ENCODE peak calls at places on chromosomes 6 and 20, in nine cellular contexts. One of them, this sample, is unnamed.

GRCh38 chr20:63348828-63349515 is 12.2 kb downstream of the CHRNA4 start:
- DNase-seq in foreskin fibroblast: no peak
- DNase-seq in stomach: no peak
- DNase-seq in astrocyte of the spinal cord: no peak
- DNase-seq in CD8-positive, alpha-beta T cell: no peak
- DNase-seq in ascending aorta: no peak
- DNase-seq in fibroblast of pulmonary artery: no peak
- DNase-seq in mucosa of descending colon: no peak
- DNase-seq in brain microvascular endothelial cell: no peak
- DNase-seq in this sample: no peak

GRCh38 chr20:51769941-51770615 is 1.9 kb upstream of the ATP9A start:
- DNase-seq in CD8-positive, alpha-beta T cell: no peak
- DNase-seq in fibroblast of pulmonary artery: no peak
- DNase-seq in stomach: no peak
- DNase-seq in mucosa of descending colon: no peak
- DNase-seq in astrocyte of the spinal cord: no peak
- DNase-seq in ascending aorta: no peak
- DNase-seq in foreskin fibroblast: no peak
- DNase-seq in brain microvascular endothelial cell: no peak
- DNase-seq in this sample: no peak

GRCh38 chr6:150857062-150857905 is 8.2 kb upstream of the MTHFD1L start:
- DNase-seq in mucosa of descending colon: no peak
- DNase-seq in foreskin fibroblast: peak; percentile 94
- DNase-seq in ascending aorta: no peak
- DNase-seq in brain microvascular endothelial cell: peak; percentile 97
- DNase-seq in astrocyte of the spinal cord: peak; percentile 99
- DNase-seq in stomach: no peak
- DNase-seq in fibroblast of pulmonary artery: peak; percentile 100
- DNase-seq in CD8-positive, alpha-beta T cell: no peak
- DNase-seq in this sample: peak; percentile 96

GRCh38 chr6:23224540-23224939 is 655.2 kb downstream of the HDGFL1 start:
- DNase-seq in brain microvascular endothelial cell: no peak
- DNase-seq in CD8-positive, alpha-beta T cell: no peak
- DNase-seq in foreskin fibroblast: no peak
- DNase-seq in mucosa of descending colon: no peak
- DNase-seq in ascending aorta: no peak
- DNase-seq in fibroblast of pulmonary artery: no peak
- DNase-seq in stomach: no peak
- DNase-seq in astrocyte of the spinal cord: no peak
- DNase-seq in this sample: no peak

GRCh38 chr6:125107896-125108295 is 45.7 kb upstream of the TPD52L1 start:
- DNase-seq in foreskin fibroblast: no peak
- DNase-seq in ascending aorta: no peak
- DNase-seq in mucosa of descending colon: no peak
- DNase-seq in brain microvascular endothelial cell: no peak
- DNase-seq in CD8-positive, alpha-beta T cell: no peak
- DNase-seq in stomach: no peak
- DNase-seq in fibroblast of pulmonary artery: no peak
- DNase-seq in astrocyte of the spinal cord: no peak
- DNase-seq in this sample: no peak

GRCh38 chr6:170393807-170394399 is 87.3 kb downstream of the FAM120B start:
- DNase-seq in fibroblast of pulmonary artery: no peak
- DNase-seq in mucosa of descending colon: no peak
- DNase-seq in brain microvascular endothelial cell: no peak
- DNase-seq in stomach: no peak
- DNase-seq in astrocyte of the spinal cord: peak; percentile 36
- DNase-seq in foreskin fibroblast: no peak
- DNase-seq in ascending aorta: no peak
- DNase-seq in CD8-positive, alpha-beta T cell: no peak
- DNase-seq in this sample: no peak

GRCh38 chr20:63497946-63498935 is 642 bp downstream of the EEF1A2 start:
- DNase-seq in mucosa of descending colon: no peak
- DNase-seq in astrocyte of the spinal cord: no peak
- DNase-seq in stomach: peak; percentile 61
- DNase-seq in ascending aorta: no peak
- DNase-seq in fibroblast of pulmonary artery: no peak
- DNase-seq in CD8-positive, alpha-beta T cell: no peak
- DNase-seq in brain microvascular endothelial cell: peak; percentile 13
- DNase-seq in foreskin fibroblast: peak; percentile 33
- DNase-seq in this sample: peak; percentile 42

GRCh38 chr20:4961746-4962145 is 39.6 kb downstream of the SLC23A2 start:
- DNase-seq in stomach: no peak
- DNase-seq in CD8-positive, alpha-beta T cell: no peak
- DNase-seq in foreskin fibroblast: peak; percentile 48
- DNase-seq in mucosa of descending colon: no peak
- DNase-seq in ascending aorta: no peak
- DNase-seq in astrocyte of the spinal cord: peak; percentile 43
- DNase-seq in brain microvascular endothelial cell: peak; percentile 90
- DNase-seq in fibroblast of pulmonary artery: peak; percentile 94
- DNase-seq in this sample: peak; percentile 67

GRCh38 chr6:96626749-96627353 is 63.9 kb downstream of the FHL5 start:
- DNase-seq in CD8-positive, alpha-beta T cell: no peak
- DNase-seq in stomach: no peak
- DNase-seq in ascending aorta: no peak
- DNase-seq in fibroblast of pulmonary artery: peak; percentile 63
- DNase-seq in mucosa of descending colon: no peak
- DNase-seq in foreskin fibroblast: peak; percentile 1
- DNase-seq in brain microvascular endothelial cell: no peak
- DNase-seq in astrocyte of the spinal cord: peak; percentile 36
- DNase-seq in this sample: peak; percentile 31

GRCh38 chr20:48761023-48761785 is 66.6 kb downstream of the PREX1 start:
- DNase-seq in brain microvascular endothelial cell: no peak
- DNase-seq in stomach: peak; percentile 55
- DNase-seq in mucosa of descending colon: peak; percentile 40
- DNase-seq in foreskin fibroblast: no peak
- DNase-seq in fibroblast of pulmonary artery: no peak
- DNase-seq in ascending aorta: no peak
- DNase-seq in astrocyte of the spinal cord: no peak
- DNase-seq in CD8-positive, alpha-beta T cell: peak; percentile 43
- DNase-seq in this sample: no peak

GRCh38 chr6:144064831-144065668 is 30.3 kb downstream of the SF3B5 start:
- DNase-seq in CD8-positive, alpha-beta T cell: no peak
- DNase-seq in fibroblast of pulmonary artery: no peak
- DNase-seq in brain microvascular endothelial cell: no peak
- DNase-seq in ascending aorta: no peak
- DNase-seq in mucosa of descending colon: peak; percentile 85
- DNase-seq in foreskin fibroblast: no peak
- DNase-seq in astrocyte of the spinal cord: no peak
- DNase-seq in stomach: no peak
- DNase-seq in this sample: no peak

GRCh38 chr20:61837200-61837599 is 228.5 kb downstream of the TAF4 start:
- DNase-seq in astrocyte of the spinal cord: no peak
- DNase-seq in fibroblast of pulmonary artery: no peak
- DNase-seq in ascending aorta: no peak
- DNase-seq in brain microvascular endothelial cell: no peak
- DNase-seq in stomach: no peak
- DNase-seq in mucosa of descending colon: no peak
- DNase-seq in foreskin fibroblast: no peak
- DNase-seq in CD8-positive, alpha-beta T cell: no peak
- DNase-seq in this sample: no peak

GRCh38 chr6:136209496-136209895 is 40.6 kb downstream of the MTFR2 start:
- DNase-seq in stomach: no peak
- DNase-seq in mucosa of descending colon: no peak
- DNase-seq in fibroblast of pulmonary artery: no peak
- DNase-seq in astrocyte of the spinal cord: no peak
- DNase-seq in foreskin fibroblast: no peak
- DNase-seq in ascending aorta: no peak
- DNase-seq in CD8-positive, alpha-beta T cell: no peak
- DNase-seq in brain microvascular endothelial cell: no peak
- DNase-seq in this sample: no peak

GRCh38 chr6:34341481-34341971 is 50.9 kb downstream of the NUDT3 start:
- DNase-seq in CD8-positive, alpha-beta T cell: no peak
- DNase-seq in mucosa of descending colon: no peak
- DNase-seq in brain microvascular endothelial cell: no peak
- DNase-seq in foreskin fibroblast: peak; percentile 30
- DNase-seq in astrocyte of the spinal cord: peak; percentile 60
- DNase-seq in ascending aorta: no peak
- DNase-seq in stomach: peak; percentile 38
- DNase-seq in fibroblast of pulmonary artery: peak; percentile 64
- DNase-seq in this sample: peak; percentile 66

GRCh38 chr20:64150756-64151633 is 13.3 kb upstream of the MYT1 start:
- DNase-seq in CD8-positive, alpha-beta T cell: no peak
- DNase-seq in brain microvascular endothelial cell: no peak
- DNase-seq in stomach: no peak
- DNase-seq in astrocyte of the spinal cord: no peak
- DNase-seq in fibroblast of pulmonary artery: no peak
- DNase-seq in ascending aorta: no peak
- DNase-seq in mucosa of descending colon: no peak
- DNase-seq in foreskin fibroblast: no peak
- DNase-seq in this sample: no peak

GRCh38 chr6:120771019-120771418 is 563.3 kb downstream of the TBC1D32 start:
- DNase-seq in stomach: no peak
- DNase-seq in fibroblast of pulmonary artery: no peak
- DNase-seq in foreskin fibroblast: no peak
- DNase-seq in astrocyte of the spinal cord: no peak
- DNase-seq in mucosa of descending colon: no peak
- DNase-seq in CD8-positive, alpha-beta T cell: no peak
- DNase-seq in ascending aorta: no peak
- DNase-seq in brain microvascular endothelial cell: no peak
- DNase-seq in this sample: no peak

GRCh38 chr6:12369781-12370262 is 79.7 kb downstream of the EDN1 start:
- DNase-seq in astrocyte of the spinal cord: no peak
- DNase-seq in ascending aorta: no peak
- DNase-seq in brain microvascular endothelial cell: no peak
- DNase-seq in fibroblast of pulmonary artery: no peak
- DNase-seq in CD8-positive, alpha-beta T cell: no peak
- DNase-seq in stomach: no peak
- DNase-seq in foreskin fibroblast: no peak
- DNase-seq in mucosa of descending colon: no peak
- DNase-seq in this sample: peak; percentile 93

GRCh38 chr6:70236304-70236703 is 66.6 kb downstream of the COL9A1 start:
- DNase-seq in fibroblast of pulmonary artery: no peak
- DNase-seq in foreskin fibroblast: no peak
- DNase-seq in ascending aorta: no peak
- DNase-seq in astrocyte of the spinal cord: no peak
- DNase-seq in CD8-positive, alpha-beta T cell: no peak
- DNase-seq in stomach: no peak
- DNase-seq in brain microvascular endothelial cell: no peak
- DNase-seq in mucosa of descending colon: no peak
- DNase-seq in this sample: no peak

GRCh38 chr20:36745927-36746659 is at the start of gene NDRG3:
- DNase-seq in ascending aorta: peak; percentile 84
- DNase-seq in stomach: peak; percentile 96
- DNase-seq in astrocyte of the spinal cord: peak; percentile 91
- DNase-seq in foreskin fibroblast: peak; percentile 89
- DNase-seq in mucosa of descending colon: peak; percentile 95
- DNase-seq in CD8-positive, alpha-beta T cell: peak; percentile 85
- DNase-seq in fibroblast of pulmonary artery: peak; percentile 94
- DNase-seq in brain microvascular endothelial cell: peak; percentile 89
- DNase-seq in this sample: peak; percentile 89
- TF ChIP-seq CTCF in ascending aorta: no peak
- TF ChIP-seq CTCF in stomach: no peak
- TF ChIP-seq CTCF in astrocyte of the spinal cord: no peak
- TF ChIP-seq CTCF in foreskin fibroblast: no peak
- TF ChIP-seq CTCF in mucosa of descending colon: no peak
- TF ChIP-seq CTCF in CD8-positive, alpha-beta T cell: no peak
- TF ChIP-seq CTCF in fibroblast of pulmonary artery: no peak
- TF ChIP-seq CTCF in brain microvascular endothelial cell: no peak
- TF ChIP-seq CTCF in this sample: no peak

DNA sequence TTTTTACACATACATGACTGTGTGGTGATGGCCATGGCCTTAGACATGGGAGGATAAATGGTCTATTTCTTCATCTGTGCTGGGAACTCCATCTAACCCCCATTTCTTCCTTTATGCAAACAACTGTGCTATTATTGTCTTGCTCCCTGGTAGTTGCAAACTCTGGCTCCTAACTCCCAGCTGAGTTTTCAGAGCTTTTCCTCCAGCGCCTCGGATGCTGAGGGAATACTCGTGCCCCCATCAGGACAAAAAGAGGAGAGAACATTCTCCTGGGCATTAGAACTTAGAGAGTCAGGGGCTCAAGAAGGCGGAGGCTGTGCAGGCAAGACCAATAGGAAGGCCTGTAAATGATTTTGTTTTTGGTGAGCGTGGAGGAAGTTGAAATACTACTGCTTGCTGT is 2.1 kb downstream of the DAAM2 start:
- DNase-seq in mucosa of descending colon: no peak
- DNase-seq in astrocyte of the spinal cord: no peak
- DNase-seq in fibroblast of pulmonary artery: no peak
- DNase-seq in CD8-positive, alpha-beta T cell: no peak
- DNase-seq in foreskin fibroblast: no peak
- DNase-seq in brain microvascular endothelial cell: no peak
- DNase-seq in ascending aorta: no peak
- DNase-seq in stomach: no peak
- DNase-seq in this sample: no peak
- TF ChIP-seq CTCF in mucosa of descending colon: no peak
- TF ChIP-seq CTCF in astrocyte of the spinal cord: no peak
- TF ChIP-seq CTCF in fibroblast of pulmonary artery: no peak
- TF ChIP-seq CTCF in CD8-positive, alpha-beta T cell: no peak
- TF ChIP-seq CTCF in foreskin fibroblast: no peak
- TF ChIP-seq CTCF in brain microvascular endothelial cell: peak; percentile 28
- TF ChIP-seq CTCF in ascending aorta: no peak
- TF ChIP-seq CTCF in stomach: no peak
- TF ChIP-seq CTCF in this sample: no peak

DNA sequence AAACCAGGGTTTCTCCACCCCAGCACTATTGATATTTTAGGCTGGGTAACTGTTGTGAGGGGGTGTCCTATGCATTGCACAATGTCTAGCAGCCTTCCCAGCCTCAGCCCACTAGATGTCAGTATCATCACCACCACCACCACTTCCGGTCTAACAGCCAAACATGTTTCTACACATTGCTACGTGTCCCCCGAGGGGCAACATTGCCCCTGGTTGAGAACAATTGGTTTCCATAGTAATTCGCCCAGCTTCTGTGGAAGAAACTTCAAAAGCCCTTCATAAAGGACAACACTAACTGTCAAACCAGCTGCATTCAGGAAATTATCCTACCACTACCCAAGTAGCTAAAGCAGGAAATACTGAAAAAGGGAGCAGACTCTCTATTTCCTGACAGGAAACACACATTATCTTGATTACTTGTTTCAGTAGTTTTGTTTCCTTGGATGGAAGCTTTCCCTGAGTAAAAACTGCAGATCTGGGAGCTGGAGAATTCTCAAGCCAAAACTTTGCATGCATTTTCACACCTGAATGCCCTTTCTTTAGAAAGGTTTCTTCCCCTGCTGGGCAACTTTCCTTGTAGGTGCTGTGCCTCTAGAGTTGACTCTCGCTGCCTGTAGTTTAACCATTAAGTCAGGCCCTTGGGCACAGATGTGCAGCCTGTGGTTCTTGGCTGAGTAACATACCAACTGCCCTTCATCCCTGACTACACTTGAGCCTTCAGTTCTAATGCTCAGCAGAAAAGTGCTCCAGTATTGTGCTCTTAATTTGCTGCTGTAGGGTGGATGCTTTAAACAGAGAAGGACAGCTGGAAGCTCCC is 23.6 kb downstream of the PKHD1 start:
- DNase-seq in mucosa of descending colon: peak; percentile 69
- DNase-seq in fibroblast of pulmonary artery: peak; percentile 20
- DNase-seq in CD8-positive, alpha-beta T cell: peak; percentile 10
- DNase-seq in stomach: peak; percentile 53
- DNase-seq in astrocyte of the spinal cord: peak; percentile 6
- DNase-seq in ascending aorta: no peak
- DNase-seq in brain microvascular endothelial cell: peak; percentile 11
- DNase-seq in foreskin fibroblast: no peak
- DNase-seq in this sample: peak; percentile 40
- TF ChIP-seq CTCF in mucosa of descending colon: peak; percentile 56
- TF ChIP-seq CTCF in fibroblast of pulmonary artery: peak; percentile 33
- TF ChIP-seq CTCF in CD8-positive, alpha-beta T cell: peak; percentile 49
- TF ChIP-seq CTCF in stomach: no peak
- TF ChIP-seq CTCF in astrocyte of the spinal cord: peak; percentile 46
- TF ChIP-seq CTCF in ascending aorta: peak; percentile 27
- TF ChIP-seq CTCF in brain microvascular endothelial cell: peak; percentile 65
- TF ChIP-seq CTCF in foreskin fibroblast: peak; percentile 35
- TF ChIP-seq CTCF in this sample: no peak

GRCh38 chr6:6600865-6601264 is 12.3 kb downstream of the LY86 start:
- DNase-seq in stomach: no peak
- DNase-seq in ascending aorta: no peak
- DNase-seq in CD8-positive, alpha-beta T cell: no peak
- DNase-seq in astrocyte of the spinal cord: no peak
- DNase-seq in brain microvascular endothelial cell: no peak
- DNase-seq in fibroblast of pulmonary artery: no peak
- DNase-seq in foreskin fibroblast: no peak
- DNase-seq in mucosa of descending colon: no peak
- DNase-seq in this sample: no peak
- TF ChIP-seq CTCF in stomach: no peak
- TF ChIP-seq CTCF in ascending aorta: no peak
- TF ChIP-seq CTCF in CD8-positive, alpha-beta T cell: no peak
- TF ChIP-seq CTCF in astrocyte of the spinal cord: no peak
- TF ChIP-seq CTCF in brain microvascular endothelial cell: no peak
- TF ChIP-seq CTCF in fibroblast of pulmonary artery: no peak
- TF ChIP-seq CTCF in foreskin fibroblast: no peak
- TF ChIP-seq CTCF in mucosa of descending colon: no peak
- TF ChIP-seq CTCF in this sample: no peak

This sample was measured in MCF 10A.